ENCODE peak calls at places on chromosomes 7 and 10, in ten cellular contexts. M is T-cell; G is activated CD8-positive, alpha-beta memory T cell treated with anti-CD3 and anti-CD28 coated beads for 24 hours; C is tibial artery; O is AG09309; D is islet precursor cell; A is right lobe of liver; W is left colon; H is A549; F is AG10803. N is an unnamed sample.

GRCh38 chr10:43194861-43195260 is 56.6 kb downstream of the CSGALNACT2 start:
- DNase-seq in M (no peak), G (no peak), H (no peak), F (no peak), O (no peak), C (peak), A (no peak), D (no peak), W (no peak), N (no peak)

GRCh38 chr10:76017026-76017732 is 585.8 kb downstream of the LRMDA start:
- DNase-seq in C (no peak), D (no peak), H (no peak), M (no peak), G (no peak), F (no peak), W (no peak), A (no peak), O (no peak), N (no peak)

GRCh38 chr7:139731802-139732470 is 45.9 kb downstream of the HIPK2 start:
- DNase-seq in O (peak), D (no peak), F (peak), C (peak), G (no peak), A (peak), H (peak), W (peak), M (no peak), N (peak)

GRCh38 chr10:8331387-8331786 is 276.9 kb downstream of the GATA3 start:
- DNase-seq in W (no peak), G (peak), A (no peak), M (peak), D (no peak), F (no peak), H (no peak), C (no peak), O (no peak), N (no peak)

GRCh38 chr7:94396606-94397005 is 1.9 kb downstream of the COL1A2 start:
- DNase-seq in A (no peak), F (peak), D (no peak), G (no peak), H (no peak), M (no peak), C (no peak), W (no peak), O (no peak), N (no peak)

GRCh38 chr7:12237007-12237406 is 25.9 kb downstream of the TMEM106B start:
- DNase-seq in O (no peak), H (no peak), A (no peak), C (no peak), F (no peak), G (no peak), D (no peak), M (no peak), W (no peak), N (no peak)

GRCh38 chr7:116801092-116801710 is 61.2 kb upstream of the CAPZA2 start:
- DNase-seq in D (no peak), M (no peak), O (no peak), H (peak), W (no peak), C (no peak), F (peak), A (no peak), G (no peak), N (no peak)

GRCh38 chr10:80324086-80324485 is 32.5 kb downstream of the DYDC1 start:
- DNase-seq in A (peak), O (no peak), F (peak), H (no peak), M (no peak), D (no peak), C (no peak), G (no peak), W (no peak), N (no peak)

GRCh38 chr7:98974906-98975816 is 96.8 kb downstream of the TRRAP start:
- DNase-seq in D (peak), C (no peak), G (peak), F (no peak), O (no peak), H (no peak), M (no peak), A (peak), W (no peak), N (no peak)

GRCh38 chr7:152158801-152159587 is 133.5 kb downstream of the GALNT11 start:
- DNase-seq in W (no peak), F (no peak), O (no peak), C (no peak), H (no peak), A (no peak), M (no peak), D (no peak), G (no peak), N (no peak)

N was measured in colonic mucosa.